ENCODE peak calls at places on chromosome 6, in five cellular contexts. One of them, this sample, is unnamed.

GRCh38 chr6:47168176-47168575 is 126.0 kb upstream of the ADGRF1 start:
- DNase-seq in IMR-90: peak; percentile 98
- DNase-seq in heart right ventricle: no peak
- DNase-seq in uterus: peak; percentile 53
- DNase-seq in ovary: no peak
- DNase-seq in this sample: peak; percentile 89

GRCh38 chr6:44126320-44127149 is 717 bp downstream of the MRPL14 start:
- DNase-seq in uterus: peak; percentile 60
- DNase-seq in heart right ventricle: peak; percentile 43
- DNase-seq in IMR-90: peak; percentile 82
- DNase-seq in ovary: peak; percentile 40
- DNase-seq in this sample: no peak

GRCh38 chr6:163897669-163898068 is 483.2 kb downstream of the QKI start:
- DNase-seq in heart right ventricle: no peak
- DNase-seq in uterus: no peak
- DNase-seq in ovary: no peak
- DNase-seq in IMR-90: no peak
- DNase-seq in this sample: no peak

GRCh38 chr6:90044833-90045337 is 150.6 kb downstream of the GJA10 start:
- DNase-seq in uterus: no peak
- DNase-seq in IMR-90: peak; percentile 88
- DNase-seq in heart right ventricle: no peak
- DNase-seq in ovary: no peak
- DNase-seq in this sample: no peak

GRCh38 chr6:83183082-83183828 is 9.8 kb downstream of the PGM3 start:
- DNase-seq in IMR-90: peak; percentile 98
- DNase-seq in heart right ventricle: no peak
- DNase-seq in ovary: no peak
- DNase-seq in uterus: no peak
- DNase-seq in this sample: peak; percentile 47

GRCh38 chr6:6657085-6657819 is 68.7 kb downstream of the LY86 start:
- DNase-seq in uterus: no peak
- DNase-seq in IMR-90: no peak
- DNase-seq in heart right ventricle: no peak
- DNase-seq in ovary: no peak
- DNase-seq in this sample: no peak

GRCh38 chr6:130372786-130373185 is 7.0 kb downstream of the TMEM200A start:
- DNase-seq in heart right ventricle: no peak
- DNase-seq in IMR-90: peak; percentile 58
- DNase-seq in ovary: no peak
- DNase-seq in uterus: no peak
- DNase-seq in this sample: peak; percentile 29

GRCh38 chr6:15184441-15184861 is 61.4 kb upstream of the JARID2 start:
- DNase-seq in uterus: no peak
- DNase-seq in IMR-90: no peak
- DNase-seq in ovary: no peak
- DNase-seq in heart right ventricle: no peak
- DNase-seq in this sample: no peak

GRCh38 chr6:8904754-8905153 is 469.4 kb upstream of the SLC35B3 start:
- DNase-seq in ovary: no peak
- DNase-seq in IMR-90: no peak
- DNase-seq in uterus: no peak
- DNase-seq in heart right ventricle: no peak
- DNase-seq in this sample: no peak

GRCh38 chr6:168121308-168121665 is 42.3 kb upstream of the FRMD1 start:
- DNase-seq in ovary: no peak
- DNase-seq in IMR-90: no peak
- DNase-seq in heart right ventricle: no peak
- DNase-seq in uterus: no peak
- DNase-seq in this sample: no peak

GRCh38 chr6:144063246-144063743 is 32.1 kb downstream of the SF3B5 start:
- DNase-seq in uterus: no peak
- DNase-seq in ovary: no peak
- DNase-seq in heart right ventricle: no peak
- DNase-seq in IMR-90: no peak
- DNase-seq in this sample: no peak

GRCh38 chr6:37624121-37624520 is 73.6 kb downstream of the MDGA1 start:
- DNase-seq in uterus: no peak
- DNase-seq in heart right ventricle: no peak
- DNase-seq in IMR-90: no peak
- DNase-seq in ovary: no peak
- DNase-seq in this sample: no peak

GRCh38 chr6:56580271-56580670 is 62.4 kb downstream of the DST start:
- DNase-seq in ovary: no peak
- DNase-seq in heart right ventricle: no peak
- DNase-seq in IMR-90: no peak
- DNase-seq in uterus: no peak
- DNase-seq in this sample: no peak

GRCh38 chr6:27809939-27810767 is 102.0 kb downstream of the OR2B2 start:
- DNase-seq in heart right ventricle: peak; percentile 78
- DNase-seq in uterus: peak; percentile 69
- DNase-seq in IMR-90: peak; percentile 98
- DNase-seq in ovary: peak; percentile 82
- DNase-seq in this sample: peak; percentile 95
- TF ChIP-seq CTCF in heart right ventricle: no peak
- TF ChIP-seq CTCF in uterus: no peak
- TF ChIP-seq CTCF in IMR-90: peak; percentile 16
- TF ChIP-seq CTCF in ovary: no peak
- TF ChIP-seq CTCF in this sample: peak; percentile 24

GRCh38 chr6:29025927-29026585 is 18.9 kb downstream of the OR2W1 start:
- DNase-seq in heart right ventricle: no peak
- DNase-seq in ovary: no peak
- DNase-seq in uterus: no peak
- DNase-seq in IMR-90: no peak
- DNase-seq in this sample: no peak
- H3K27me3 ChIP-seq in heart right ventricle: no peaks in the 10 kb centered on the region
- H3K27me3 ChIP-seq in ovary: no peaks in the 10 kb centered on the region
- H3K27me3 ChIP-seq in uterus: no peaks in the 10 kb centered on the region
- H3K27me3 ChIP-seq in IMR-90: no peaks in the 10 kb centered on the region
- H3K27me3 ChIP-seq in this sample: no peaks in the 10 kb centered on the region

GRCh38 chr6:125008261-125008671 is 46.0 kb downstream of the RNF217 start:
- DNase-seq in IMR-90: no peak
- DNase-seq in heart right ventricle: no peak
- DNase-seq in ovary: no peak
- DNase-seq in uterus: no peak
- DNase-seq in this sample: no peak
- H3K27ac ChIP-seq in IMR-90: peak overlapping the region; percentile 48
- H3K27ac ChIP-seq in heart right ventricle: no peak overlapping the region
- H3K27ac ChIP-seq in ovary: no peak overlapping the region
- H3K27ac ChIP-seq in uterus: no peak overlapping the region
- H3K27ac ChIP-seq in this sample: no peak overlapping the region

GRCh38 chr6:1222426-1223311 is 89.2 kb upstream of the FOXQ1 start:
- DNase-seq in IMR-90: no peak
- DNase-seq in ovary: no peak
- DNase-seq in uterus: no peak
- DNase-seq in heart right ventricle: peak; percentile 64
- DNase-seq in this sample: no peak
- TF ChIP-seq CTCF in IMR-90: no peak
- TF ChIP-seq CTCF in ovary: no peak
- TF ChIP-seq CTCF in uterus: no peak
- TF ChIP-seq CTCF in heart right ventricle: no peak
- TF ChIP-seq CTCF in this sample: no peak

DNA sequence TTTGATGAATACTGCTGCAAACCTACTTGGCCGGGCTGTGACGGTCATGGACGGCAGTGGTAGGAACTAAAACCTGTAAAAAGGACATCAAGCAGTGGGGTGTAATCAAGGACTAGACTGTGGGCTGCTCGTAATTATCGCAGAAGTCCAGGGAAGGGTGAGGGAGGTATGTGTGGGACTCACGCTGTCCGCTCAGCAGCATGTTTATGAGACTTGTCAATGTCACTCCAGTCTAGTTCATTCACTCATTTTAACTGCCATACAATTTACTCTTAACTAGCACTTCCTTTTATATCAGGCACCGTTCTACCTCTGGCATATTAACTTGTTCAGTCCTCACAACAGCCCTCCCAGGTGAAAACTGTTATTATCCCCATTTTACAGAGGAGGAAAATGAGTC is 3.9 kb downstream of the PNPLA1 start:
- DNase-seq in ovary: no peak
- DNase-seq in IMR-90: no peak
- DNase-seq in uterus: no peak
- DNase-seq in heart right ventricle: no peak
- DNase-seq in this sample: no peak
- H3K27me3 ChIP-seq in ovary: no peaks in the 10 kb centered on the region
- H3K27me3 ChIP-seq in IMR-90: peaks cover 74% of the 10 kb centered on the region
- H3K27me3 ChIP-seq in uterus: no peaks in the 10 kb centered on the region
- H3K27me3 ChIP-seq in heart right ventricle: no peaks in the 10 kb centered on the region
- H3K27me3 ChIP-seq in this sample: peaks cover 55% of the 10 kb centered on the region

DNA sequence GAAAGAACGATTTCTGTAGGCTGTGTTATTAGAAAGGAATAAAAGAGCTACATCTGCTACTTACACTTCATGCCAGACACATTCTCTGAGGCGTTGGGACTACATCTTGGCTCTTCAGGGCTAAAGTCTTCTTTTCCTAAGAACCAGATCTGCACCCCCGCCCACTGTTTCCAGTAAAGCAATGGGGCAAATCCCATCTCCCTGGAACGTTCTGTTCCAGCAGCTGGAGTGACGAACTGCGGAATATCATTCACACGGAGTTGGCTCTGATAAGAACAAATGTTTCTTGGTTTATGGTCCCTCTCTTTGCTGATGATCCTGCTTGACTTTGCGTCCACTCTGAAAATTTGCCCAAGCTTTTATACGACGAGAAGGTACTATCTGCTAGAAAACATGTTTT is 27.0 kb downstream of the FAM50B start:
- DNase-seq in ovary: no peak
- DNase-seq in IMR-90: no peak
- DNase-seq in heart right ventricle: peak; percentile 24
- DNase-seq in uterus: peak; percentile 51
- DNase-seq in this sample: no peak
- H3K27ac ChIP-seq in ovary: no peak overlapping the region
- H3K27ac ChIP-seq in IMR-90: no peak overlapping the region
- H3K27ac ChIP-seq in heart right ventricle: peak overlapping the region; percentile 23
- H3K27ac ChIP-seq in uterus: no peak overlapping the region
- H3K27ac ChIP-seq in this sample: no peak overlapping the region

GRCh38 chr6:158999669-159000403 is at the start of gene RSPH3:
- DNase-seq in IMR-90: peak; percentile 90
- DNase-seq in ovary: peak; percentile 96
- DNase-seq in heart right ventricle: peak; percentile 90
- DNase-seq in uterus: peak; percentile 92
- DNase-seq in this sample: peak; percentile 72
- TF ChIP-seq CTCF in IMR-90: peak; percentile 20
- TF ChIP-seq CTCF in ovary: no peak
- TF ChIP-seq CTCF in heart right ventricle: no peak
- TF ChIP-seq CTCF in uterus: peak; percentile 28
- TF ChIP-seq CTCF in this sample: no peak

DNA sequence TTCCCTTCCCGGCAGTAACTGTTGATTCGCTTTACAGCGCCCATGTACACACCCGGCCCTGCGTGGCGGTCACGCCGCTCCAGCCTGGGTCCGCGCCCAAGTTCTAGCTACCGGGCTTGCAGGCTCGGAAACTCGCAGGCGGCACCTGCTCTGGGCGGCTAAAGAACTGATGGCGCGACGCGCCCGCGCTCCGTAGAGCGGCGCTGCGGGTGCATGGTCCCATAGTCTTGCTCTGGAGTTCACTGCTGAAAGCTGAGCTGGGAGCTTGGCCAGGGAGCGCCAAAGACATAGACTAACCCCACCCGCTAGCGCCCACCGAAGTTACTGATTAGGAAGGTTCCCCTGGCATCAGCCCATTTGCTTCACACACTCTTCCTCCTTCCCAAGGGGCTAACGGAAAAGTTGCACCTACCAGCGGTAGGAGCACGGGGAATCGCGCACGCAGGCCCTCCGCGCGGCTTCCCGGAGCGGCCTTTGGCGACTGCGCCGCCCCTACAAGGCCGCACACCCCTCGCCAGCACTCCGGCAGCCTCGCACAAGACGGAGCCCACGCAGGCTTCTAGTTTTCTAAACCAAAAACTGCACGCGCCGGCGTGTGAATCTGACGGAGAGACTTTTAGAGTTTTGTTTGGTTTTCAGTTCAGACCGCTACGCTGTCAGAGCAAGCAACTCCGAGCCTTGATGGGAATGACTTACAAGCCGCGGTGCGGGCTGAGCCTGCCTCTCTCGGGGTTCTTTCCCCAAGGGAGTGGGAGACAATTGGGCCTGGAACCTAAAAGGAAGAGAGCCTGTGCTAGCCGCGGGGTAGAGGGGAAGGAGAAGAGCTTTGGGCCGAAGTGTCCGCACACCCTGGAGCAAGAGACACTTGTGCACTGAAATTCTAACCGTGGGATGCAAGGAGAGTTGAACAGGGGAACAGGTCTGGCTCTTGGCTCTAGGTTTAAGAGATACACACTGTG is 994 bp upstream of the POU3F2 start:
- DNase-seq in ovary: no peak
- DNase-seq in heart right ventricle: no peak
- DNase-seq in uterus: no peak
- DNase-seq in IMR-90: peak; percentile 16
- DNase-seq in this sample: no peak
- H3K27me3 ChIP-seq in ovary: peaks cover 6% of the 10 kb centered on the region
- H3K27me3 ChIP-seq in heart right ventricle: peaks cover 50% of the 10 kb centered on the region
- H3K27me3 ChIP-seq in uterus: peaks cover 41% of the 10 kb centered on the region
- H3K27me3 ChIP-seq in IMR-90: peaks cover 80% of the 10 kb centered on the region
- H3K27me3 ChIP-seq in this sample: peaks cover 84% of the 10 kb centered on the region

DNA sequence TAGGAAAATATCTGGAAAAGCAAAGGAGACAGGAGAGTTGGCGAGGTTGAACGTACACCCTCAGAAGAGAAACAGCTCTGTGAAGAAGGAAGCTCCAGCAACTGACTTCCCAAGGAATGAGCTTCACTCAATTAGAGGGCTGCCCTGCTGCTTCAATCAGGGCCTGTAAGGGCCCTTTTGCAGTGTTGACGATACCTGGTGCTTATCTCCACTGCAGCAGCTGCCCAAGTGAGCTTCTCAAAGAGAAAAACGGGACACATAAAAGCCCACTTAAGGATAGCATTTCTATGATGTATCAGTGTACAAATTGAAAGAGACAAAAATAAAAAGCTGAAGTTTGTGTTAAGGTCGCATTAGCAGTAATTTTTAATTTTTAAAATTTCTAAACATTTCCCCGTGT is 16.4 kb downstream of the SEC63 start:
- DNase-seq in heart right ventricle: no peak
- DNase-seq in ovary: no peak
- DNase-seq in IMR-90: no peak
- DNase-seq in uterus: no peak
- DNase-seq in this sample: no peak
- H3K27ac ChIP-seq in heart right ventricle: no peak overlapping the region
- H3K27ac ChIP-seq in ovary: no peak overlapping the region
- H3K27ac ChIP-seq in IMR-90: no peak overlapping the region
- H3K27ac ChIP-seq in uterus: no peak overlapping the region
- H3K27ac ChIP-seq in this sample: no peak overlapping the region

This sample was measured in AG04450.